ENCODE peak calls at places on chromosomes 12 and 14, in seven cellular contexts. R is HL-60, B is GM12878, G is HepG2, C is Panc1, V is K562, E is HCT116. L is an unnamed sample.

GRCh38 chr14:94689218-94689984 is 77.2 kb downstream of the SERPINA3 start:
- DNase-seq in R (peak), B (no peak), G (no peak), C (no peak), V (peak), E (no peak), L (peak)

GRCh38 chr12:124498178-124498869 is 69.1 kb downstream of the NCOR2 start:
- DNase-seq in R (peak), B (no peak), G (no peak), C (no peak), V (no peak), E (no peak), L (no peak)

GRCh38 chr12:50105913-50106450 is 2.2 kb downstream of the GPD1 start:
- DNase-seq in R (no peak), B (no peak), G (no peak), C (no peak), V (no peak), E (no peak), L (no peak)

GRCh38 chr14:61080591-61081010 is 99.6 kb downstream of the SLC38A6 start:
- DNase-seq in R (no peak), B (peak), G (no peak), C (no peak), V (no peak), E (no peak), L (peak)

GRCh38 chr14:72558721-72559120 is 335.2 kb downstream of the DPF3 start:
- DNase-seq in R (no peak), B (no peak), G (no peak), C (no peak), V (no peak), E (no peak), L (no peak)

GRCh38 chr12:24738436-24738835 is 210.5 kb downstream of the BCAT1 start:
- DNase-seq in R (no peak), B (no peak), G (no peak), C (no peak), V (no peak), E (no peak), L (no peak)

GRCh38 chr12:5797661-5798060 is 147.4 kb downstream of the ANO2 start:
- DNase-seq in R (no peak), B (no peak), G (no peak), C (no peak), V (no peak), E (no peak), L (no peak)

GRCh38 chr12:2613674-2614073 is 181.1 kb upstream of the FKBP4 start:
- DNase-seq in R (no peak), B (peak), G (no peak), C (peak), V (no peak), E (peak), L (no peak)

GRCh38 chr12:76030378-76031080 is 1.0 kb downstream of the PHLDA1 start:
- DNase-seq in R (peak), B (no peak), G (no peak), C (no peak), V (no peak), E (no peak), L (peak)

GRCh38 chr14:64060199-64060545 is 207.4 kb downstream of the SYNE2 start:
- DNase-seq in R (no peak), B (no peak), G (no peak), C (no peak), V (no peak), E (no peak), L (no peak)

GRCh38 chr14:27409936-27410335 is 812.1 kb upstream of the NOVA1 start:
- DNase-seq in R (no peak), B (no peak), G (no peak), C (no peak), V (no peak), E (no peak), L (no peak)

GRCh38 chr12:22615963-22616501 is 8.9 kb upstream of the ETNK1 start:
- DNase-seq in R (no peak), B (no peak), G (no peak), C (no peak), V (no peak), E (no peak), L (peak)

DNA sequence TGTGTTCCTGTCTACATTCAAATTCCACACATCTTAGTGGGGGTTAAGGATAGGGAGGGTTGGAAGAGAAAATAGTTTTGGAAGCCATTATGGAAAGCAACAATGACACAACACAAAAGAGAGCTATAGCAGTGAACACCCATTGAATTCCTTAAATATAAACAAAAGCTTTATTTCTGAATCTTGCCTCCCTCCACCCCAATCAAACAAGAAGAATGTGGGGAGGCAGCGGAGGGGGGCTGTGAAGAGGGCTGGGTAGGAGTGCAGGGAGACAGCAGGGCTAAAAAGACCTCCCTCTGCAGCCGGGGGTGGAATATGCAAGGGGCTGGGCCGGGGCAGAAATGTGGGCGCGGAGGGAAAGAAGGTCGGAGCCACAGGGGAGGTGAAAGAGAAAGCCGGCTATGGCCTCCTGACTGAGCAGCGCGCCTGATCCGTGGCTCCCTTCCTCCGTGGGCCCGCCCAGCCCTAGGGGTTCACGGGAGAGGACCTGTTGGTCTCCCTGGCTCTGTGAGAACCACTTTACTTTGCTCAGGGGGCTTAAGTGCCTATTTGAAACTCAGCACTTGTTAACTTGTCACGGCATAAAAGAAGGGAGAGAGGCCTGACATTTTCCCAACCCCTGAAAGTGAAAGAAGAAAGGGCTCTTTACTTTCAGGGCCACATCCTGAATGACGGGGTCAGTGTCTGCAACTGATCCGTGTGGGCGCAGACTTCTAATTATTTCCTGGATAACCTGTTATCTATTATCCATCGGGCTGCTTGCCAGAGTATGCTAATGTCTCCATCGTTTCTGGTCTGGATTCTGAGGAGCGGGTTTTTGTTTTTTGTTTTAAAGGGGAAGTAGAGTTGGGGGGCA is 127.3 kb upstream of the MAX start:
- DNase-seq in R (no peak), B (no peak), G (peak), C (no peak), V (peak), E (no peak), L (peak)
- TF ChIP-seq POLR2AphosphoS5 in R (no peak), B (no peak), G (peak), C (no peak), V (no peak), E (no peak), L (no peak)

GRCh38 chr12:93547778-93548177 is 24.7 kb upstream of the SOCS2 start:
- DNase-seq in R (no peak), B (no peak), G (no peak), C (no peak), V (no peak), E (no peak), L (no peak)
- TF ChIP-seq REST in R (no peak), B (no peak), G (no peak), C (no peak), V (no peak), E (no peak), L (no peak)

DNA sequence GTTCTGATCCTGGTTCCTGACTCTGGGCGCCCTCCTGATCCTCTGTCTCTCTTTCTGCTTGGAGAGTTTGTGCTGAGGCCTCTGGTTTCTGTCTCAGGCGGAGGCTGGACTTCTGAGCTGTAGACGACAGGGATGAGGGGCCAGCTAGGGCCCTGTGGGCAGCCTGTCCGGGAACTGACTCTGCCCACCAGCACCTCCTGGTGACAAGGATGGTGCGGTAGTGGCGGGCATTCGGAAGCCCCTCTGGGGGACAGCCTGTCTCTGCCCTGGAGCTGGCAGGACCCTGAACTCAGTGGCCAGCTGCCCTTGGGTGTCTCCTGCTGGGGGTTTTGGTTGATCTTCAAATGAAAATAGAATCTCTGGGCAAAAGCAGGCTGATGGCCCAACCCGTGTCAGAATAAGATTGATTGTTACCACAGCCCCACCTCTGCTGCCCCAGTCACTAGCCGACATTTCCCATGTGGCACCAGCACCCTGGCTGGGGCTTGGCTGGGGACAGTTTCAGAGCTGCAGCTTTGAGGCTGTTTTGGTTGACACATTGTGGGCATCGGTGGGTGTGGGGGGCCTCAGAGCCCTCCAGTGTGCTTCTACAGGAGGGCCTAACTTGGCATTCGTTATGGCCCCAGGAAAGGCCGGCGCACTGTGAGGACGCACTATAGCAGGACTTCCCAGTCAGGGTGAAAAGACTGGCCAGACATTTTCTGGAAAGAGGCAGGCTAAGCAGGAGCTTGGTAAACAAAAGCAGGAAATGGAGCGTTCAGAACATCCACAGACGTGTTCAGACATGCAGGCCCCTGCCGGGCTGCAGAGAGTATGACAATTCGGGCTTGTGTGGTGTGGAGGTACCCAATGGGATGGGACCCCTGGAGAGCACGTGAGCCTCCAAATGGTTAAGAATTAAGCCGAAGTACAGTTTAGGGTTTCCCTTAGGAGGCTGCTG is 16.1 kb downstream of the KRT80 start:
- DNase-seq in R (no peak), B (no peak), G (peak), C (no peak), V (no peak), E (no peak), L (no peak)
- TF ChIP-seq POLR2AphosphoS5 in R (no peak), B (no peak), G (no peak), C (no peak), V (no peak), E (no peak), L (no peak)

DNA sequence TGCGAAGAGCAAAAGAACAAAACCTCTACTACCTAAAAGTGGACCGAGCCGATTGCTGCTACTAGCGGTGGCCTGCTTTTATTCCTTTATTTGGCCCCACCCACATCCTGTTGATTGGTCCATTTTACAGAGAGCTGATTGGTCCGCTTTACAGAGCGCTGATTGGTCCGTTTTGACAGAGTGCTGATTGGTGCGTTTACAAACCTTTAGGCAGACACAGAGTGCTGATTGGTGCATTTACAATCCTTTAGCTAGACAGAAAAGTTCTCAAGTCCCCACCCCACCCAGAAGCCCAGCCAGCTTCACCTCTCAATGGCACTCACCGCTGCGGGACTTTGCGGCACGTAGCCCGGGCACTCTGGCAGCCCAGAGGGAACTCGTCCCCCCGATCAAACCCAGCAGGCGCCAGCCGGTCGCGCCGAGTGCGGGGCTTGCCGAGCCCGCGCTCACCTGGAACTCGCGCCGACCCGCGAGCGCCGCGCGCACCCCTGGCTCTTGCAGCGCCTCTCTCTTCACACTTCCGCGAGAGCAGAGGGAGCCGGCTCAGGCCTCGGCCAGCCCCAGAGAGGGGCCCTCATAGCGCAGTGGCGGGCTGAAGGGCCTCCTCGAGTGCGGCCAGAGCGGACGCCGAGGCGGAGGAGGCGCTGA is 8.7 kb upstream of the FGD4 start:
- DNase-seq in R (peak), B (no peak), G (peak), C (no peak), V (no peak), E (no peak), L (peak)
- TF ChIP-seq REST in R (no peak), B (no peak), G (no peak), C (no peak), V (no peak), E (no peak), L (no peak)

DNA sequence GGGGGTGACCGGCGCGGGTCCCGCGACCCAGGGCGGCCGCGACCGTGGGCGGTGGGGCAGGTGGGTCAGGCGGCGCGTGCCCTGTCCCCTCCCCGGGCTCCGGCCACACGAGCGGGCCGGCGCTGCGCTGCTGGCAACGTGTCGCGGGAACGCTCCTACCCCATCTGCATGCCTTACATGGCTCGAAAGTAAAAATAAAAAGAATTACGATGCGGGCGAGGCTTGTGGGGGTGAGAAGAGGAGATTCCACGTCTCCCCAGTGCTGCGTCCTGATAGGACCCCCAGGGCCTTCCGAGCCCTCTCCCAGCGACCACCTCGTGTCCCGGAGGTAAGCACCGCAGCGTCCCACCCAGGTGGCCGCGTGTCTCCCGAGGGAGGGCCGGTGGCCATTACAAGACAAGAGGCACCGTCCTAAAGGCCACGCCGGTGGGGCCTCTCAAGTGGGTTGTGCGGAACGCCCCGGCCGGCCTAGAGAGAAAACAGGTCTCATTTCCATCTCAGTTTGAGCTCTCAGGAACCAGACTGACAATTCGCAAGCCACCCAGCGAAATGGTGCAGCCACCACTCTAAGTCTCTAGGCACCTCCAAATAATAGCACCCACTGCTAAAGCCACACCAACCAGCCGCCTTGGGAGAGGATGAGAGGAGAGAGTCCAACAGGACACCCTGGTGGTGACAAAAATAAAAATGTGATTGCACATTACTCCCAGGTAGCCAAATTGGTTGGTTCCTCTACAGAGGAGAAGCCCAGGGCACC is 614 bp upstream of the FOXN3 start:
- DNase-seq in R (peak), B (peak), G (peak), C (no peak), V (no peak), E (peak), L (peak)
- TF ChIP-seq POLR2AphosphoS5 in R (no peak), B (peak), G (no peak), C (no peak), V (no peak), E (peak), L (no peak)

GRCh38 chr14:38761033-38761432 is 342.0 kb downstream of the SEC23A start:
- DNase-seq in R (no peak), B (no peak), G (no peak), C (no peak), V (no peak), E (no peak), L (no peak)
- TF ChIP-seq REST in R (no peak), B (no peak), G (no peak), C (no peak), V (no peak), E (no peak), L (no peak)

GRCh38 chr12:13256705-13257045 is 60.1 kb downstream of the EMP1 start:
- DNase-seq in R (no peak), B (no peak), G (no peak), C (no peak), V (no peak), E (no peak), L (no peak)
- TF ChIP-seq POLR2AphosphoS5 in R (no peak), B (no peak), G (no peak), C (no peak), V (no peak), E (no peak), L (no peak)

GRCh38 chr14:30541318-30541717 is 17.6 kb upstream of the G2E3 start:
- DNase-seq in R (no peak), B (no peak), G (no peak), C (no peak), V (no peak), E (no peak), L (no peak)
- TF ChIP-seq REST in R (no peak), B (no peak), G (no peak), C (no peak), V (no peak), E (no peak), L (no peak)

DNA sequence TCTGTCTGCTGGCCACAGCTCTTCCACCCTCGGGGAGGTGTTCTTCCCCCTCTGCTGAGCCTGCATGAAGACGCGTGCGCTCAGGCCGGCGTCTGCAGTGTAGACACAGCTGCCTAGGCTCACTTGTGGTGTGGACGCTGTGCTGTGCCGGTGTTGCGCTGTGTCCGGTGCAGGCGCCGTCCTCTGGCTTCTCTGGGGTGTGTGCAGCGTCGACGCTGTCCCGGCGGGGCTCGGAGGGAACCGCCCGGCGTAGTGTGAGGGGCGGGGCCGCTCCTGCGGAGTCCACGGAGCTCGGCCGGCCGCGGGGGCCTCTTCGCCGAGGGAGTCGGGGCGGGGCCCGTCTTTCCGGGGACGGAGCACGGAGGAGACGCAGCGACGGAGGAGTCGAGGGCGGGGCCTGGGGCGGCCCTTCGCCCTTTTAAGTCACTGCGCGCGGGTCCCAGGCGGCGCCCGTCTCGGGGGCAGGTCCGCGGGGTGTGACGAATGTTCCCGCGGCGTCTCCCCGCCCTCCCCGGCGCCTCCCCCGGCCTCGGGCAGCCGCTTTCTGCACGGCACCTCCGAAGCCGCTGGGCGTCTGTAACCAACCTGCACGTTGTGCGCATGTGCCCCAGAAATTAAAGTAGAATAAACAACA is 45.2 kb downstream of the NOC4L start:
- DNase-seq in R (peak), B (peak), G (no peak), C (peak), V (peak), E (peak), L (peak)
- TF ChIP-seq POLR2AphosphoS5 in R (no peak), B (no peak), G (no peak), C (no peak), V (no peak), E (peak), L (no peak)

GRCh38 chr12:55687746-55688145 is 20.0 kb downstream of the ITGA7 start:
- DNase-seq in R (no peak), B (no peak), G (no peak), C (no peak), V (no peak), E (no peak), L (no peak)
- TF ChIP-seq REST in R (no peak), B (no peak), G (no peak), C (no peak), V (no peak), E (no peak), L (no peak)

L was measured in GM23338.